ENCODE peak calls at places on chromosome 19, in nine cellular contexts. One of them, this sample, is unnamed.

GRCh38 chr19:4737955-4738580 is 14.4 kb upstream of the DPP9 start:
- DNase-seq in WTC11: no peak
- DNase-seq in esophagus squamous epithelium: no peak
- DNase-seq in dorsolateral prefrontal cortex: no peak
- DNase-seq in suprapubic skin: no peak
- DNase-seq in body of pancreas: no peak
- DNase-seq in neural crest cell: no peak
- DNase-seq in omental fat pad: no peak
- DNase-seq in left ventricle myocardium inferior: no peak
- DNase-seq in this sample: no peak

GRCh38 chr19:9914315-9915207 is 21.8 kb downstream of the OLFM2 start:
- DNase-seq in WTC11: peak; percentile 86
- DNase-seq in esophagus squamous epithelium: no peak
- DNase-seq in dorsolateral prefrontal cortex: no peak
- DNase-seq in suprapubic skin: no peak
- DNase-seq in body of pancreas: peak; percentile 76
- DNase-seq in neural crest cell: peak; percentile 81
- DNase-seq in omental fat pad: peak; percentile 37
- DNase-seq in left ventricle myocardium inferior: peak; percentile 68
- DNase-seq in this sample: peak; percentile 87

GRCh38 chr19:14149509-14149994 is 13.2 kb upstream of the ASF1B start:
- DNase-seq in WTC11: no peak
- DNase-seq in esophagus squamous epithelium: no peak
- DNase-seq in dorsolateral prefrontal cortex: peak; percentile 72
- DNase-seq in suprapubic skin: no peak
- DNase-seq in body of pancreas: peak; percentile 39
- DNase-seq in neural crest cell: no peak
- DNase-seq in omental fat pad: no peak
- DNase-seq in left ventricle myocardium inferior: peak; percentile 85
- DNase-seq in this sample: no peak

GRCh38 chr19:6801397-6802086 is 29.0 kb downstream of the VAV1 start:
- DNase-seq in WTC11: peak; percentile 12
- DNase-seq in esophagus squamous epithelium: peak; percentile 29
- DNase-seq in dorsolateral prefrontal cortex: peak; percentile 34
- DNase-seq in suprapubic skin: no peak
- DNase-seq in body of pancreas: peak; percentile 49
- DNase-seq in neural crest cell: no peak
- DNase-seq in omental fat pad: peak; percentile 33
- DNase-seq in left ventricle myocardium inferior: peak; percentile 69
- DNase-seq in this sample: no peak

GRCh38 chr19:11986754-11987153 is 21.9 kb downstream of the ZNF763 start:
- DNase-seq in WTC11: no peak
- DNase-seq in esophagus squamous epithelium: no peak
- DNase-seq in dorsolateral prefrontal cortex: no peak
- DNase-seq in suprapubic skin: no peak
- DNase-seq in body of pancreas: no peak
- DNase-seq in neural crest cell: no peak
- DNase-seq in omental fat pad: no peak
- DNase-seq in left ventricle myocardium inferior: no peak
- DNase-seq in this sample: no peak

GRCh38 chr19:6239871-6240676 is 39.7 kb downstream of the MLLT1 start:
- DNase-seq in WTC11: peak; percentile 42
- DNase-seq in esophagus squamous epithelium: no peak
- DNase-seq in dorsolateral prefrontal cortex: no peak
- DNase-seq in suprapubic skin: no peak
- DNase-seq in body of pancreas: no peak
- DNase-seq in neural crest cell: no peak
- DNase-seq in omental fat pad: no peak
- DNase-seq in left ventricle myocardium inferior: peak; percentile 11
- DNase-seq in this sample: no peak

GRCh38 chr19:4676955-4677731 is 7.0 kb upstream of the MYDGF start:
- DNase-seq in WTC11: peak; percentile 87
- DNase-seq in esophagus squamous epithelium: no peak
- DNase-seq in dorsolateral prefrontal cortex: no peak
- DNase-seq in suprapubic skin: no peak
- DNase-seq in body of pancreas: peak; percentile 62
- DNase-seq in neural crest cell: peak; percentile 36
- DNase-seq in omental fat pad: no peak
- DNase-seq in left ventricle myocardium inferior: no peak
- DNase-seq in this sample: no peak

GRCh38 chr19:17560205-17560595 is 4.8 kb downstream of the COLGALT1 start:
- DNase-seq in WTC11: no peak
- DNase-seq in esophagus squamous epithelium: no peak
- DNase-seq in dorsolateral prefrontal cortex: no peak
- DNase-seq in suprapubic skin: no peak
- DNase-seq in body of pancreas: no peak
- DNase-seq in neural crest cell: no peak
- DNase-seq in omental fat pad: no peak
- DNase-seq in left ventricle myocardium inferior: no peak
- DNase-seq in this sample: no peak

GRCh38 chr19:8239528-8240273 is 30.5 kb downstream of the CERS4 start:
- DNase-seq in WTC11: no peak
- DNase-seq in esophagus squamous epithelium: no peak
- DNase-seq in dorsolateral prefrontal cortex: no peak
- DNase-seq in suprapubic skin: no peak
- DNase-seq in body of pancreas: no peak
- DNase-seq in neural crest cell: no peak
- DNase-seq in omental fat pad: no peak
- DNase-seq in left ventricle myocardium inferior: no peak
- DNase-seq in this sample: peak; percentile 5

GRCh38 chr19:41324231-41324702 is 14.3 kb downstream of the CCDC97 start:
- DNase-seq in WTC11: no peak
- DNase-seq in esophagus squamous epithelium: no peak
- DNase-seq in dorsolateral prefrontal cortex: no peak
- DNase-seq in suprapubic skin: no peak
- DNase-seq in body of pancreas: no peak
- DNase-seq in neural crest cell: no peak
- DNase-seq in omental fat pad: no peak
- DNase-seq in left ventricle myocardium inferior: no peak
- DNase-seq in this sample: no peak

GRCh38 chr19:14433454-14434156 is 499 bp downstream of the PKN1 start:
- DNase-seq in WTC11: peak; percentile 35
- DNase-seq in esophagus squamous epithelium: no peak
- DNase-seq in dorsolateral prefrontal cortex: no peak
- DNase-seq in suprapubic skin: no peak
- DNase-seq in body of pancreas: peak; percentile 52
- DNase-seq in neural crest cell: no peak
- DNase-seq in omental fat pad: no peak
- DNase-seq in left ventricle myocardium inferior: no peak
- DNase-seq in this sample: no peak

GRCh38 chr19:2097330-2098327 is 914 bp downstream of the IZUMO4 start:
- DNase-seq in WTC11: no peak
- DNase-seq in esophagus squamous epithelium: no peak
- DNase-seq in dorsolateral prefrontal cortex: no peak
- DNase-seq in suprapubic skin: no peak
- DNase-seq in body of pancreas: peak; percentile 81
- DNase-seq in neural crest cell: no peak
- DNase-seq in omental fat pad: no peak
- DNase-seq in left ventricle myocardium inferior: no peak
- DNase-seq in this sample: no peak

GRCh38 chr19:8821748-8822241 is 10.3 kb downstream of the ZNF558 start:
- DNase-seq in WTC11: no peak
- DNase-seq in esophagus squamous epithelium: no peak
- DNase-seq in dorsolateral prefrontal cortex: no peak
- DNase-seq in suprapubic skin: no peak
- DNase-seq in body of pancreas: no peak
- DNase-seq in neural crest cell: no peak
- DNase-seq in omental fat pad: no peak
- DNase-seq in left ventricle myocardium inferior: no peak
- DNase-seq in this sample: no peak

GRCh38 chr19:42095142-42095813 is 19.3 kb downstream of the ZNF574 start:
- DNase-seq in WTC11: no peak
- DNase-seq in esophagus squamous epithelium: no peak
- DNase-seq in dorsolateral prefrontal cortex: no peak
- DNase-seq in suprapubic skin: no peak
- DNase-seq in body of pancreas: no peak
- DNase-seq in neural crest cell: no peak
- DNase-seq in omental fat pad: no peak
- DNase-seq in left ventricle myocardium inferior: no peak
- DNase-seq in this sample: no peak

GRCh38 chr19:17327654-17328516 is 6.8 kb downstream of the ANO8 start:
- DNase-seq in WTC11: peak; percentile 93
- DNase-seq in esophagus squamous epithelium: no peak
- DNase-seq in dorsolateral prefrontal cortex: no peak
- DNase-seq in suprapubic skin: no peak
- DNase-seq in body of pancreas: peak; percentile 66
- DNase-seq in neural crest cell: peak; percentile 60
- DNase-seq in omental fat pad: peak; percentile 43
- DNase-seq in left ventricle myocardium inferior: no peak
- DNase-seq in this sample: no peak

GRCh38 chr19:4914736-4915501 is 5.6 kb downstream of the UHRF1 start:
- DNase-seq in WTC11: no peak
- DNase-seq in esophagus squamous epithelium: peak; percentile 19
- DNase-seq in dorsolateral prefrontal cortex: no peak
- DNase-seq in suprapubic skin: no peak
- DNase-seq in body of pancreas: no peak
- DNase-seq in neural crest cell: no peak
- DNase-seq in omental fat pad: no peak
- DNase-seq in left ventricle myocardium inferior: no peak
- DNase-seq in this sample: no peak

DNA sequence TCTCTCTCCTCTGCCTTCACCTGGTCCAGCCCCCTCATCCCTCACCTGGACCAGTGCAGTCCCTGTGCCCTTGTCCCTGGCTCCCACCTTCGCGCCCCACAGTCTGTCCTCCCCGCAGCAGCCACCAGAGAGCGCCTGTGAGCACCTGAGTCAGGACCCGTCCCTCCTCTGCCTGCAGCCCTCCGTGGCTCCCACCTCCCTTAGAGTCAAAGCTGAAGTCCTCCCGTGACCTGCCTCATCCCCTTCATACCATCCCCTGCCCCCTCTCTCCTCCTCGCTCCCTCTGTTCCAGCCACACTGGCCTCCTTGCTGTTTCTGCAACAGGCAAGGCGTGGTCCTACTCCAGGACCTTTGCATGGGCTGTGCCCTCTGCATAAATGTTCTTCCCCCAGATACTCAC is 10.3 kb downstream of the CELF5 start:
- DNase-seq in WTC11: peak; percentile 80
- DNase-seq in esophagus squamous epithelium: no peak
- DNase-seq in dorsolateral prefrontal cortex: no peak
- DNase-seq in suprapubic skin: no peak
- DNase-seq in body of pancreas: no peak
- DNase-seq in neural crest cell: no peak
- DNase-seq in omental fat pad: no peak
- DNase-seq in left ventricle myocardium inferior: no peak
- DNase-seq in this sample: no peak
- TF ChIP-seq CTCF in WTC11: peak; percentile 49
- TF ChIP-seq CTCF in esophagus squamous epithelium: no peak
- TF ChIP-seq CTCF in dorsolateral prefrontal cortex: no peak
- TF ChIP-seq CTCF in suprapubic skin: no peak
- TF ChIP-seq CTCF in body of pancreas: no peak
- TF ChIP-seq CTCF in neural crest cell: peak; percentile 38
- TF ChIP-seq CTCF in omental fat pad: no peak
- TF ChIP-seq CTCF in left ventricle myocardium inferior: no peak
- TF ChIP-seq CTCF in this sample: peak; percentile 15

GRCh38 chr19:46372901-46373572 is 26.1 kb downstream of the PPP5C start:
- DNase-seq in WTC11: peak; percentile 54
- DNase-seq in esophagus squamous epithelium: no peak
- DNase-seq in dorsolateral prefrontal cortex: no peak
- DNase-seq in suprapubic skin: peak; percentile 76
- DNase-seq in body of pancreas: no peak
- DNase-seq in neural crest cell: no peak
- DNase-seq in omental fat pad: no peak
- DNase-seq in left ventricle myocardium inferior: no peak
- DNase-seq in this sample: no peak
- TF ChIP-seq CTCF in WTC11: peak; percentile 15
- TF ChIP-seq CTCF in esophagus squamous epithelium: peak; percentile 7
- TF ChIP-seq CTCF in dorsolateral prefrontal cortex: peak; percentile 23
- TF ChIP-seq CTCF in suprapubic skin: no peak
- TF ChIP-seq CTCF in body of pancreas: no peak
- TF ChIP-seq CTCF in neural crest cell: peak; percentile 49
- TF ChIP-seq CTCF in omental fat pad: no peak
- TF ChIP-seq CTCF in left ventricle myocardium inferior: peak; percentile 21
- TF ChIP-seq CTCF in this sample: peak; percentile 30

GRCh38 chr19:29667390-29667783 is 2.1 kb downstream of the PLEKHF1 start:
- DNase-seq in WTC11: no peak
- DNase-seq in esophagus squamous epithelium: no peak
- DNase-seq in dorsolateral prefrontal cortex: no peak
- DNase-seq in suprapubic skin: no peak
- DNase-seq in body of pancreas: no peak
- DNase-seq in neural crest cell: no peak
- DNase-seq in omental fat pad: peak; percentile 8
- DNase-seq in left ventricle myocardium inferior: no peak
- DNase-seq in this sample: no peak

GRCh38 chr19:29668746-29669609 is 3.7 kb downstream of the PLEKHF1 start:
- DNase-seq in WTC11: peak; percentile 41
- DNase-seq in esophagus squamous epithelium: no peak
- DNase-seq in dorsolateral prefrontal cortex: no peak
- DNase-seq in suprapubic skin: no peak
- DNase-seq in body of pancreas: no peak
- DNase-seq in neural crest cell: no peak
- DNase-seq in omental fat pad: no peak
- DNase-seq in left ventricle myocardium inferior: no peak
- DNase-seq in this sample: no peak

GRCh38 chr19:29665826-29666633 is 769 bp downstream of the PLEKHF1 start:
- DNase-seq in WTC11: peak; percentile 64
- DNase-seq in esophagus squamous epithelium: no peak
- DNase-seq in dorsolateral prefrontal cortex: no peak
- DNase-seq in suprapubic skin: no peak
- DNase-seq in body of pancreas: no peak
- DNase-seq in neural crest cell: no peak
- DNase-seq in omental fat pad: no peak
- DNase-seq in left ventricle myocardium inferior: peak; percentile 76
- DNase-seq in this sample: no peak

GRCh38 chr19:29666634-29667389 is 1.6 kb downstream of the PLEKHF1 start:
- DNase-seq in WTC11: peak; percentile 66
- DNase-seq in esophagus squamous epithelium: no peak
- DNase-seq in dorsolateral prefrontal cortex: no peak
- DNase-seq in suprapubic skin: no peak
- DNase-seq in body of pancreas: peak; percentile 47
- DNase-seq in neural crest cell: no peak
- DNase-seq in omental fat pad: peak; percentile 49
- DNase-seq in left ventricle myocardium inferior: peak; percentile 79
- DNase-seq in this sample: no peak

GRCh38 chr19:29667941-29668340 is 2.7 kb downstream of the PLEKHF1 start:
- DNase-seq in WTC11: no peak
- DNase-seq in esophagus squamous epithelium: no peak
- DNase-seq in dorsolateral prefrontal cortex: no peak
- DNase-seq in suprapubic skin: no peak
- DNase-seq in body of pancreas: no peak
- DNase-seq in neural crest cell: no peak
- DNase-seq in omental fat pad: no peak
- DNase-seq in left ventricle myocardium inferior: no peak
- DNase-seq in this sample: no peak
- TF ChIP-seq CTCF in WTC11: no peak
- TF ChIP-seq CTCF in esophagus squamous epithelium: no peak
- TF ChIP-seq CTCF in dorsolateral prefrontal cortex: no peak
- TF ChIP-seq CTCF in suprapubic skin: no peak
- TF ChIP-seq CTCF in body of pancreas: no peak
- TF ChIP-seq CTCF in neural crest cell: no peak
- TF ChIP-seq CTCF in omental fat pad: no peak
- TF ChIP-seq CTCF in left ventricle myocardium inferior: peak; percentile 12
- TF ChIP-seq CTCF in this sample: no peak

DNA sequence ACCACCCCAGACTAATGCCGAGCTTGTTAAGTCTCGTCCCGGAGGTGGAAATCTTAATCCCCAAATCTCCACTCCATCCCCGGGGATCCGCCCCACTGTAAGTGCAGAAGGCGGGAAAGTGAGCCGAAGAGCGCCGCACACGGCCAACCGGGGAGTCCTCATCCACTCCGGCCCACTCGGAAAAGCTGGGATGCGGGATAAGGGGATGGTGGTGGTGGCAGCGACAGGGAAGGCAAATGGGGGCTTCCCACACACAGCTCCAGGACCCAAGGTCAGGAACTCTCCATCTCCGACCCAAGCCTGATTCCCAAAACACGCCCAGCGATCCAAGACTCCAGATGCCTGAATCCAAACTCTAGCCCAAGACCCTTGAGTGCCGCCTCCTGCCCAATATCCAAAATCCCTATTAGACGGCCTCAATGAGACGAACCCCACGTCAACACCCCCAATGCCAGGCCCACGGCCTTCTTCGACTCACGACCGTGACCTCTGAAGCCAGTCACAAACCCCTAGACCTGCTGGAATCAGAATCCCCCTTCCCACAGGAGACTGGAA is 481 bp downstream of the FBL start:
- DNase-seq in WTC11: no peak
- DNase-seq in esophagus squamous epithelium: no peak
- DNase-seq in dorsolateral prefrontal cortex: no peak
- DNase-seq in suprapubic skin: no peak
- DNase-seq in body of pancreas: no peak
- DNase-seq in neural crest cell: no peak
- DNase-seq in omental fat pad: no peak
- DNase-seq in left ventricle myocardium inferior: no peak
- DNase-seq in this sample: no peak
- TF ChIP-seq CTCF in WTC11: no peak
- TF ChIP-seq CTCF in esophagus squamous epithelium: no peak
- TF ChIP-seq CTCF in dorsolateral prefrontal cortex: no peak
- TF ChIP-seq CTCF in suprapubic skin: no peak
- TF ChIP-seq CTCF in body of pancreas: no peak
- TF ChIP-seq CTCF in neural crest cell: no peak
- TF ChIP-seq CTCF in omental fat pad: no peak
- TF ChIP-seq CTCF in left ventricle myocardium inferior: no peak
- TF ChIP-seq CTCF in this sample: no peak

This sample was measured in D721Med.